ENCODE peak calls at places on chromosome 22, in nine cellular contexts. D is K562; W is H9; H is IMR-90; C is PC-3; N is lung; Y is prostate gland; T is CD8-positive, alpha-beta T cell; G is transverse colon. O is an unnamed sample. For H3K4me1 and H3K27me3, the result is how much of the 10 kb centered on the place peaks cover.

GRCh38 chr22:16866167-16866566 is 41.0 kb upstream of the XKR3 start:
- DNase-seq in D (no peak), W (no peak), H (no peak), C (no peak), N (no peak), Y (no peak), T (no peak), G (no peak), O (no peak)

GRCh38 chr22:48823941-48824340 is 1003.7 kb downstream of the BRD1 start:
- DNase-seq in D (no peak), W (no peak), H (no peak), C (no peak), N (no peak), Y (no peak), T (no peak), G (no peak), O (no peak)

GRCh38 chr22:41301085-41302015 is at the start of gene ZC3H7B:
- DNase-seq in D (peak), W (peak), H (peak), C (peak), N (peak), Y (peak), T (peak), G (peak), O (peak)

GRCh38 chr22:49018601-49019000 is 809.1 kb downstream of the BRD1 start:
- DNase-seq in D (no peak), W (peak), H (no peak), C (no peak), N (no peak), Y (no peak), T (no peak), G (no peak), O (no peak)

GRCh38 chr22:47602732-47603131 is 840.3 kb downstream of the TBC1D22A start:
- DNase-seq in D (no peak), W (no peak), H (no peak), C (no peak), N (no peak), Y (no peak), T (no peak), G (no peak), O (no peak)

GRCh38 chr22:46533434-46533833 is 4.0 kb downstream of the CELSR1 start:
- DNase-seq in D (peak), W (peak), H (no peak), C (no peak), N (peak), Y (peak), T (no peak), G (no peak), O (no peak)

GRCh38 chr22:46432164-46433068 is 96.9 kb downstream of the TRMU start:
- DNase-seq in D (no peak), W (no peak), H (no peak), C (no peak), N (no peak), Y (no peak), T (peak), G (peak), O (no peak)

GRCh38 chr22:39598017-39598965 is 27.7 kb downstream of the CACNA1I start:
- DNase-seq in D (peak), W (peak), H (no peak), C (peak), N (peak), Y (peak), T (peak), G (peak), O (peak)

GRCh38 chr22:23178512-23179254 is 1.6 kb upstream of the BCR start:
- DNase-seq in D (peak), W (peak), H (peak), C (peak), N (peak), Y (peak), T (peak), G (peak), O (peak)

GRCh38 chr22:23085785-23086184 is 15.5 kb downstream of the GNAZ start:
- DNase-seq in D (no peak), W (no peak), H (no peak), C (no peak), N (no peak), Y (no peak), T (no peak), G (no peak), O (no peak)

GRCh38 chr22:21867528-21868266 is at the start of gene MAPK1:
- DNase-seq in D (peak), W (peak), H (peak), C (peak), N (peak), Y (peak), T (peak), G (peak), O (peak)

DNA sequence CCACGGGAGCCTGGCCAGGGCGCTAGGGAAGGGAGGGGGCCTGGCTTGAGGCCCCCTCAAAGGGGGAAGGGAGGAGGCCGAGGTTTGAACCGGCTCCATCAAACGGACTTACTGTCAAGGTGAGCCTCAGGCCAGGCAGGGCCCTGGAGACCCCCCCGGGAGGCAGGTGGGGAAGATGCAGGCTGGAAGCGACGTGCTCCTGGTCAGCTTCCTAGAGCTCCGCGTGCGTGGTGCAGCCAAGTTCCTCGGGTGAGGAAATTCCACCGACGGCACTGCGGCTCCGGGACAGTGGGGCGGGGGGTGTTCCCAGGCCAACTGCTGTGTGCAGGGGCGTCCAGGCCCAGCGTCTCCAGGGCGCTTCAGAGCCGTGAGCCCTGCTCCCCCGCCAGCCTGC is 7.2 kb upstream of the TRABD start:
- DNase-seq in D (no peak), W (no peak), H (no peak), C (no peak), N (no peak), Y (no peak), T (no peak), G (no peak), O (no peak)
- TF ChIP-seq CTCF in D (no peak), W (no peak), H (no peak), C (no peak), N (no peak), Y (no peak), T (no peak), G (no peak), O (no peak)

GRCh38 chr22:50530280-50530856 is 556 bp upstream of the TYMP start:
- DNase-seq in D (no peak), W (peak), H (peak), C (peak), N (peak), Y (peak), T (no peak), G (peak), O (no peak)
- H3K4me1 ChIP-seq in D (half or more), W (under half), H (under half), C (under half), N (under half), Y (under half), T (under half), G (under half), O (under half)

GRCh38 chr22:37256075-37256726 is 12.1 kb upstream of the RAC2 start:
- DNase-seq in D (no peak), W (peak), H (no peak), C (no peak), N (no peak), Y (no peak), T (no peak), G (no peak), O (no peak)
- H3K27me3 ChIP-seq in D (under half), W (under half), H (under half), C (under half), N (under half), Y (under half), T (under half), G (half or more), O (under half)

GRCh38 chr22:44973829-44974228 is 36.0 kb downstream of the PHF21B start:
- DNase-seq in D (no peak), W (no peak), H (no peak), C (no peak), N (no peak), Y (no peak), T (no peak), G (no peak), O (no peak)

GRCh38 chr22:44971651-44972362 is 38.0 kb downstream of the PHF21B start:
- DNase-seq in D (no peak), W (no peak), H (no peak), C (no peak), N (no peak), Y (no peak), T (no peak), G (no peak), O (no peak)

GRCh38 chr22:44979154-44979553 is 30.7 kb downstream of the PHF21B start:
- DNase-seq in D (no peak), W (no peak), H (no peak), C (no peak), N (no peak), Y (no peak), T (no peak), G (no peak), O (no peak)

GRCh38 chr22:44972363-44973083 is 37.3 kb downstream of the PHF21B start:
- DNase-seq in D (no peak), W (no peak), H (peak), C (no peak), N (no peak), Y (peak), T (no peak), G (peak), O (peak)

GRCh38 chr22:44975444-44976262 is 34.2 kb downstream of the PHF21B start:
- DNase-seq in D (peak), W (peak), H (peak), C (peak), N (peak), Y (peak), T (peak), G (peak), O (peak)
- TF ChIP-seq CTCF in D (peak), W (peak), H (peak), C (peak), N (peak), Y (peak), T (no peak), G (peak), O (peak)

GRCh38 chr22:27778299-27779090 is 23.1 kb downstream of the MN1 start:
- DNase-seq in D (no peak), W (no peak), H (no peak), C (no peak), N (no peak), Y (no peak), T (no peak), G (no peak), O (no peak)
- H3K4me1 ChIP-seq in D (under half), W (under half), H (under half), C (under half), N (under half), Y (under half), T (under half), G (under half), O (under half)

O was measured in cardiac muscle cell.